ENCODE peak calls at places on chromosomes 5 and 9, in six cellular contexts. Y, M, C, D, N and A are unnamed samples.

GRCh38 chr9:130587921-130588320 is 8.5 kb downstream of the FUBP3 start:
- DNase-seq in N (no peak), Y (no peak), C (no peak), D (no peak), M (no peak), A (no peak)

GRCh38 chr5:176743136-176743827 is 67.1 kb upstream of the UNC5A start:
- DNase-seq in M (no peak), D (no peak), N (no peak), C (no peak), Y (peak; percentile 39), A (peak; percentile 67)

GRCh38 chr5:139514486-139514856 is 31.9 kb upstream of the STING1 start:
- DNase-seq in D (no peak), M (no peak), C (no peak), N (no peak), Y (no peak), A (no peak)

GRCh38 chr9:114662081-114662989 is 4.7 kb upstream of the TEX53 start:
- DNase-seq in M (peak; percentile 69), Y (no peak), C (peak; percentile 62), N (no peak), D (peak; percentile 36), A (no peak)

GRCh38 chr5:68024426-68024825 is 191.1 kb upstream of the PIK3R1 start:
- DNase-seq in Y (no peak), N (no peak), M (no peak), D (no peak), C (no peak), A (no peak)

GRCh38 chr9:133665535-133665934 is 29.4 kb downstream of the DBH start:
- DNase-seq in N (no peak), D (no peak), M (no peak), Y (no peak), C (no peak), A (no peak)

GRCh38 chr5:176780951-176781350 is 29.4 kb upstream of the UNC5A start:
- DNase-seq in Y (no peak), D (no peak), N (no peak), M (no peak), C (no peak), A (no peak)

GRCh38 chr5:39801306-39801705 is 376.5 kb upstream of the DAB2 start:
- DNase-seq in D (no peak), N (no peak), Y (no peak), C (no peak), M (no peak), A (no peak)

GRCh38 chr5:136174021-136174659 is 18.8 kb downstream of the SMIM32 start:
- DNase-seq in M (no peak), D (no peak), C (no peak), Y (no peak), N (no peak), A (no peak)

GRCh38 chr5:160524827-160525226 is 103.2 kb downstream of the PTTG1 start:
- DNase-seq in Y (no peak), M (no peak), D (no peak), N (no peak), C (no peak), A (no peak)

GRCh38 chr5:160231789-160232342 is 2.6 kb downstream of the FABP6 start:
- DNase-seq in Y (no peak), N (no peak), C (no peak), M (no peak), D (no peak), A (no peak)

GRCh38 chr5:66769839-66770617 is 173.8 kb downstream of the MAST4 start:
- DNase-seq in M (peak; percentile 5), Y (no peak), D (no peak), N (no peak), C (peak; percentile 4), A (peak; percentile 46)

GRCh38 chr5:140246378-140247122 is 56.4 kb downstream of the PFDN1 start:
- DNase-seq in D (no peak), N (peak; percentile 79), Y (peak; percentile 49), C (no peak), M (peak; percentile 29), A (peak; percentile 65)

GRCh38 chr9:137310190-137311052 is 8.3 kb upstream of the NRARP start:
- DNase-seq in D (no peak), C (no peak), M (no peak), N (no peak), Y (peak; percentile 74), A (no peak)

GRCh38 chr9:32954642-32955041 is 46.8 kb downstream of the APTX start:
- DNase-seq in Y (no peak), D (no peak), M (no peak), N (no peak), C (no peak), A (no peak)

GRCh38 chr5:95057610-95058009 is 227.3 kb downstream of the MCTP1 start:
- DNase-seq in M (no peak), Y (no peak), D (no peak), C (no peak), N (no peak), A (no peak)

GRCh38 chr9:126722922-126723806 is 81.7 kb upstream of the ZBTB43 start:
- DNase-seq in Y (peak; percentile 61), M (peak; percentile 48), D (no peak), C (peak; percentile 72), N (peak; percentile 50), A (peak; percentile 56)

GRCh38 chr5:33650911-33651310 is 210.1 kb downstream of the TARS1 start:
- DNase-seq in N (no peak), D (no peak), Y (no peak), C (no peak), M (no peak), A (no peak)

GRCh38 chr5:58810086-58810485 is 227.2 kb downstream of the RAB3C start:
- DNase-seq in D (no peak), C (no peak), Y (no peak), M (no peak), N (no peak), A (no peak)

GRCh38 chr9:111036946-111037743 is 1.1 kb downstream of the LPAR1 start:
- DNase-seq in C (no peak), Y (peak; percentile 46), M (no peak), D (no peak), N (no peak), A (no peak)

GRCh38 chr5:93158841-93159240 is 422.2 kb downstream of the NR2F1-AS1 start:
- DNase-seq in Y (no peak), D (no peak), C (no peak), M (no peak), N (no peak), A (no peak)

GRCh38 chr5:40258205-40258604 is 421.5 kb upstream of the PTGER4 start:
- DNase-seq in D (no peak), C (no peak), N (no peak), Y (no peak), M (no peak), A (no peak)

GRCh38 chr5:151737421-151737820 is 21.0 kb downstream of the ATOX1 start:
- DNase-seq in M (no peak), N (no peak), D (no peak), Y (no peak), C (no peak), A (no peak)

GRCh38 chr9:100082786-100083185 is 16.0 kb downstream of the ERP44 start:
- DNase-seq in Y (no peak), C (no peak), N (no peak), D (no peak), M (no peak), A (no peak)

GRCh38 chr5:141766152-141766551 is 84.1 kb upstream of the ARAP3 start:
- DNase-seq in D (no peak), C (no peak), M (no peak), Y (no peak), N (no peak), A (no peak)

GRCh38 chr5:126970517-126971017 is 59.8 kb downstream of the MARCHF3 start:
- DNase-seq in M (no peak), D (no peak), C (no peak), Y (no peak), N (no peak), A (no peak)

GRCh38 chr9:13568446-13568845 is 289.0 kb upstream of the MPDZ start:
- DNase-seq in Y (no peak), C (no peak), D (no peak), N (no peak), M (no peak), A (no peak)

GRCh38 chr9:136644593-136645342 is 17.9 kb upstream of the EGFL7 start:
- DNase-seq in D (peak; percentile 42), N (no peak), C (peak; percentile 79), Y (peak; percentile 84), M (no peak), A (peak; percentile 63)

GRCh38 chr5:177607452-177608192 is 7.7 kb downstream of the B4GALT7 start:
- DNase-seq in D (peak; percentile 62), N (peak; percentile 73), M (peak; percentile 83), Y (peak; percentile 86), C (peak; percentile 75), A (peak; percentile 81)

GRCh38 chr5:52693279-52693678 is 94.4 kb upstream of the ITGA1 start:
- DNase-seq in N (no peak), M (no peak), D (no peak), Y (no peak), C (no peak), A (no peak)

GRCh38 chr9:7117676-7118561 is 360.1 kb downstream of the KDM4C start:
- DNase-seq in N (no peak), C (no peak), M (no peak), D (no peak), Y (no peak), A (no peak)

GRCh38 chr5:143554194-143554717 is 150.8 kb upstream of the NR3C1 start:
- DNase-seq in Y (no peak), M (peak; percentile 31), N (no peak), D (no peak), C (no peak), A (no peak)

GRCh38 chr5:136279314-136279713 is 86.0 kb downstream of the TRPC7 start:
- DNase-seq in Y (no peak), N (no peak), M (no peak), D (no peak), C (no peak), A (no peak)